ENCODE peak calls at places on chromosomes 11 and 22, in ten cellular contexts. O is transverse colon, M is H1, L is IMR-90, D is uterus, B is heart left ventricle, G is adrenal gland, W is spleen, P is tibial nerve, J is gastrocnemius medialis. A is an unnamed sample.

GRCh38 chr11:65436412-65437032 is 13.9 kb downstream of the NEAT1 start:
- DNase-seq in P (no peak), O (peak), J (no peak), W (no peak), M (no peak), B (no peak), L (peak), G (peak), D (peak), A (peak)

GRCh38 chr11:121312483-121312882 is 19.9 kb downstream of the SC5D start:
- DNase-seq in O (no peak), G (no peak), J (no peak), P (no peak), W (no peak), M (no peak), L (no peak), B (no peak), D (no peak), A (no peak)

GRCh38 chr11:69445131-69445470 is 36.4 kb upstream of the LINC01488 start:
- DNase-seq in J (no peak), L (no peak), O (no peak), P (no peak), M (no peak), D (no peak), B (peak), G (no peak), W (peak), A (no peak)

GRCh38 chr11:16404781-16405180 is 48.4 kb upstream of the SOX6 start:
- DNase-seq in O (no peak), M (no peak), D (no peak), W (no peak), P (no peak), L (no peak), B (no peak), J (no peak), G (no peak), A (no peak)

GRCh38 chr11:35815556-35816315 is 128.1 kb upstream of the LDLRAD3 start:
- DNase-seq in J (no peak), P (peak), B (no peak), M (no peak), L (peak), D (peak), O (no peak), W (no peak), G (peak), A (no peak)

GRCh38 chr22:19407649-19408606 is 23.6 kb downstream of the HIRA start:
- DNase-seq in L (peak), W (no peak), B (no peak), M (no peak), G (peak), P (no peak), J (no peak), D (peak), O (no peak), A (no peak)

GRCh38 chr11:75673977-75674582 is 5.2 kb upstream of the MAP6 start:
- DNase-seq in M (no peak), L (peak), W (no peak), B (no peak), D (no peak), O (no peak), J (no peak), G (peak), P (no peak), A (peak)

GRCh38 chr11:120334894-120335462 is 1.2 kb upstream of the ARHGEF12 start:
- DNase-seq in L (peak), D (peak), O (peak), P (peak), M (no peak), G (peak), B (no peak), J (peak), W (no peak), A (peak)

GRCh38 chr11:27907534-27907933 is 200.4 kb downstream of the KIF18A start:
- DNase-seq in D (no peak), M (no peak), B (no peak), O (no peak), J (no peak), W (no peak), L (peak), G (no peak), P (no peak), A (no peak)

GRCh38 chr11:6635082-6635932 is 16.1 kb upstream of the TPP1 start:
- DNase-seq in L (peak), G (peak), M (no peak), W (peak), P (peak), B (peak), O (peak), D (peak), J (no peak), A (no peak)

GRCh38 chr22:29605236-29605850 is 1.9 kb downstream of the NF2 start:
- DNase-seq in O (no peak), G (no peak), M (no peak), D (no peak), B (no peak), W (peak), J (no peak), P (no peak), L (no peak), A (no peak)

GRCh38 chr11:75155570-75156422 is 4.9 kb downstream of the SLCO2B1 start:
- DNase-seq in W (no peak), P (no peak), M (no peak), B (no peak), O (no peak), L (no peak), G (no peak), D (no peak), J (no peak), A (no peak)

GRCh38 chr22:31083923-31084810 is 3.0 kb downstream of the SMTN start:
- DNase-seq in O (peak), M (no peak), G (peak), J (no peak), D (no peak), L (no peak), W (peak), P (no peak), B (no peak), A (no peak)

GRCh38 chr11:134382257-134382656 is 29.8 kb downstream of the B3GAT1 start:
- DNase-seq in P (no peak), W (no peak), J (no peak), B (no peak), M (no peak), D (no peak), O (no peak), L (no peak), G (no peak), A (no peak)

GRCh38 chr22:46984751-46985506 is 222.5 kb downstream of the TBC1D22A start:
- DNase-seq in G (no peak), B (no peak), J (no peak), L (peak), O (no peak), M (no peak), P (no peak), W (no peak), D (no peak), A (no peak)

GRCh38 chr22:39994046-39994565 is 648 bp upstream of the FAM83F start:
- DNase-seq in L (peak), J (no peak), P (no peak), B (no peak), M (no peak), G (no peak), D (no peak), W (no peak), O (no peak), A (no peak)

GRCh38 chr22:48464246-48464645 is 1363.4 kb downstream of the BRD1 start:
- DNase-seq in W (peak), P (no peak), B (no peak), M (no peak), G (no peak), L (no peak), J (no peak), O (no peak), D (no peak), A (no peak)

GRCh38 chr22:49632199-49633009 is 195.3 kb downstream of the BRD1 start:
- DNase-seq in L (peak), P (peak), D (no peak), J (peak), O (peak), W (no peak), G (peak), M (peak), B (peak), A (peak)

GRCh38 chr11:27625347-27625912 is 74.8 kb downstream of the BDNF start:
- DNase-seq in D (no peak), P (no peak), G (no peak), B (no peak), M (no peak), W (no peak), J (no peak), O (no peak), L (no peak), A (no peak)

GRCh38 chr11:59756496-59756840 is 1.3 kb downstream of the STX3 start:
- DNase-seq in M (no peak), G (no peak), P (no peak), D (no peak), J (no peak), L (no peak), B (no peak), W (no peak), O (no peak), A (no peak)

GRCh38 chr11:134587345-134587744 is 175.3 kb upstream of the B3GAT1 start:
- DNase-seq in P (no peak), B (no peak), W (no peak), D (no peak), L (no peak), G (no peak), J (no peak), O (no peak), M (no peak), A (no peak)

GRCh38 chr11:29161216-29161615 is 855.6 kb downstream of the KCNA4 start:
- DNase-seq in W (no peak), D (no peak), P (no peak), M (no peak), B (no peak), J (no peak), G (no peak), O (no peak), L (peak), A (no peak)

GRCh38 chr22:50720861-50721844 is 16.9 kb upstream of the ACR start:
- DNase-seq in D (no peak), M (no peak), L (no peak), O (no peak), G (no peak), B (peak), J (no peak), P (no peak), W (no peak), A (no peak)

GRCh38 chr11:73478737-73479347 is 102.6 kb downstream of the RELT start:
- DNase-seq in D (no peak), O (no peak), J (no peak), M (no peak), B (no peak), L (peak), P (no peak), G (no peak), W (no peak), A (no peak)

GRCh38 chr11:62430350-62430749 is 11.5 kb downstream of the SCGB1A1 start:
- DNase-seq in D (no peak), G (no peak), L (no peak), W (no peak), J (no peak), B (no peak), P (no peak), O (no peak), M (no peak), A (no peak)

GRCh38 chr11:95330332-95330731 is 99.3 kb upstream of the SESN3 start:
- DNase-seq in P (no peak), B (no peak), D (no peak), L (no peak), J (no peak), W (no peak), O (no peak), G (no peak), M (no peak), A (no peak)

GRCh38 chr11:68020575-68020974 is 9.9 kb upstream of the NDUFS8 start:
- DNase-seq in O (no peak), G (peak), D (no peak), J (no peak), M (no peak), W (no peak), L (peak), P (no peak), B (peak), A (no peak)

DNA sequence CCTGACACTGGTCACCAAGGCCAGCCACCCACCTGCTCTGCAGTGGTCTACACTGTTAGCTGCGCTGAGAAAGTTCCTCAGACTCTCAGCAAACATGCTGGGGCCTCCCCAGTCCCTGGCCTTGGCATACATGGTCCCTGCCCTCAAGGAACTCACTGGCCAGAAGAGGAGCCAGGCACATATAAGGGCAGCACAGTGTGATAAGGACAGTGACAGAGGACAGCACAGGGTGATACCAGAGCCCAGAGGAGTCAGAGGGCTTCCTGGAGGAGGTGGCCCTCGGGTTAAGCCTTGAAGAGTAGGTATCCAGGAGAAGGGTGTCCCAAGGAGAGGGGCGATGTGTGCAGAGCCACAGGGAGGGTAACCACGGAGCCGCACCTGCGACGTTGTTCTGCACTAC is 624 bp downstream of the ART1 start:
- DNase-seq in P (no peak), J (no peak), G (no peak), L (no peak), D (no peak), B (peak), O (no peak), W (no peak), M (no peak), A (no peak)
- H3K27ac ChIP-seq in P (no peak), J (peak), G (no peak), L (no peak), D (no peak), B (no peak), O (no peak), W (no peak), M (no peak), A (no peak)

GRCh38 chr11:57324886-57325734 is at the start of gene TNKS1BP1:
- DNase-seq in W (peak), P (peak), D (peak), M (peak), G (peak), J (peak), O (peak), L (peak), B (peak), A (peak)
- TF ChIP-seq POLR2A in W (peak), P (peak), D (peak), M (peak), G (peak), J (peak), O (peak), L (peak), B (peak), A (peak)

DNA sequence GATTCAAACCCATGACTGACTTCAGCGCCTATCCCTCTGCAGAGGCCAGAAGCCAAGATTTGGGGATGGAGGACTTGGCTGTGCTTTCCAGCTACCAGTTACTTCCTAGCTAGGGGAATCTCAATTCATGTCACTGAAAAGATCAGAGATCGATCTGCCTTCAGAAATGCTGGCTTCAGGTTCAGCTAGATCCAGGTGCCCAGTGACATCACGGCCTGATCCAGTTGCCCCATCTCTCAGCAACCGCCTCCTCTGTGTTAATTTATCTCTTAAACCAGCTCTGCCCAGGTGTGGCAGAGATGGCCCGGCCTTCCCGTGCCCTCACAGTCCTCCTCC is 24.2 kb downstream of the CYTH4 start:
- DNase-seq in W (no peak), G (no peak), M (no peak), B (no peak), P (no peak), J (no peak), D (no peak), L (no peak), O (no peak), A (no peak)
- TF ChIP-seq CTCF in W (no peak), G (no peak), M (no peak), B (no peak), P (no peak), J (no peak), D (no peak), L (no peak), O (no peak), A (no peak)

GRCh38 chr11:77475206-77475605 is 1.3 kb upstream of the PAK1 start:
- DNase-seq in G (no peak), O (no peak), W (no peak), P (no peak), M (no peak), J (no peak), L (no peak), D (no peak), B (no peak), A (no peak)
- H3K27ac ChIP-seq in G (peak), O (peak), W (peak), P (no peak), M (no peak), J (peak), L (no peak), D (peak), B (no peak), A (peak)

DNA sequence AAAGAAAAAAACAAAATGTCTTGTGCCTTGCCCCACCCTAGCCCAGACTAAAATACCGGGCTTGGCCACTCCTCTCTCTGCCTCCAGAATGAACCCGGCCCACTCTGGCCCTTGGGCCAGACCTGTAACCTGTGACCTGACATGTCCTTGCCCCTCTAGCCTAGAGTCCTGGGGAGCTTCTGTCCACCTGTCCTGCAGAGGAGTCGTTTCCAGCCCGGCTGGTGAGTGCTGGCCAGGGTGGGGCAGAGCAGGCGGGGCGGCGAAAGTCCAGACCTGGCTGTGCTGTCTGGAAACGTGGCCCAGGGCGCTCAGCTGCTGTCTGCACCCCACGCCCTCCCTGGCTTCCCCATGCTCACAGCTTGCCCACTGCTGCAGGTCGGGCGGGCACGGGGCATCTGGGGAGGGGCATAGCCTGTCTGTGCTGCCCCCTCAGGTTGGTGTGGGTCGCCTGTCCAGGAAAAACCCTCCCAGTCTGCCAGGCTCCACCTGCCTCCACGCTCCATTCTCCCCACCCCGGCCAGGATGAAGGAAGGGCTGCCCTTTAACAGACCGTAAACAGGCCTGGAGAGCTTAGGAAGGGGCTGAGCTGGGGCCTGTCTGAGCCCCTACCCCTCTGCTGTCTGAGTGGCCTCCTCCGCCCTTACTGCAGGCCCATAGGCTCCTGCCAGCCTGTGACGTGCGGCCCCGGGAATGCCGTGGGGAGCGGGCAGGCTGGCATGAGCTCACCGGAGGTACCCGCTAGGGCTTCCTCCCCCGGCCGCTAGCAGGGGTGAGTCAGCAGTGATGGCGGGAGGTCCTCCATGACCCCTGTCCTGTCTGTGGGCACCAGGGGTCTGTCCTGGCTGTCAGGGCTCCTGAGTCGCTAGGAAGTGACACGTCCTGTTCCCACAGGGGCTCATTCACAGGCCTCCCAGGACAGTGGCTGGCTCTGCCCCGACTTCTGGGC is 1.9 kb downstream of the CD151 start:
- DNase-seq in W (peak), L (peak), J (no peak), B (peak), G (peak), P (no peak), O (peak), M (no peak), D (peak), A (peak)
- TF ChIP-seq POLR2A in W (no peak), L (no peak), J (peak), B (no peak), G (peak), P (peak), O (peak), M (no peak), D (peak), A (no peak)

GRCh38 chr11:96388891-96389603 is 665 bp downstream of the CCDC82 start:
- DNase-seq in L (no peak), B (no peak), W (no peak), J (no peak), G (no peak), P (no peak), M (peak), O (no peak), D (no peak), A (peak)

GRCh38 chr11:96391698-96392307 is 2.0 kb downstream of the JRKL start:
- DNase-seq in P (no peak), B (no peak), D (no peak), O (no peak), L (no peak), W (no peak), M (no peak), J (no peak), G (no peak), A (no peak)

GRCh38 chr11:96393753-96394348 is 4.0 kb downstream of the JRKL start:
- DNase-seq in P (no peak), L (peak), B (no peak), J (no peak), M (no peak), W (no peak), G (no peak), D (no peak), O (no peak), A (no peak)

GRCh38 chr11:96390403-96390830 is 604 bp downstream of the JRKL start:
- DNase-seq in G (no peak), B (no peak), D (no peak), L (peak), O (no peak), M (no peak), W (no peak), J (no peak), P (peak), A (no peak)

GRCh38 chr11:96389604-96390402 is at the start of the genes CCDC82 and JRKL:
- DNase-seq in P (peak), B (peak), J (peak), L (peak), G (peak), O (peak), M (peak), D (peak), W (peak), A (peak)
- TF ChIP-seq CTCF in P (peak), B (no peak), J (no peak), L (no peak), G (peak), O (no peak), M (no peak), D (no peak), W (no peak), A (peak)

DNA sequence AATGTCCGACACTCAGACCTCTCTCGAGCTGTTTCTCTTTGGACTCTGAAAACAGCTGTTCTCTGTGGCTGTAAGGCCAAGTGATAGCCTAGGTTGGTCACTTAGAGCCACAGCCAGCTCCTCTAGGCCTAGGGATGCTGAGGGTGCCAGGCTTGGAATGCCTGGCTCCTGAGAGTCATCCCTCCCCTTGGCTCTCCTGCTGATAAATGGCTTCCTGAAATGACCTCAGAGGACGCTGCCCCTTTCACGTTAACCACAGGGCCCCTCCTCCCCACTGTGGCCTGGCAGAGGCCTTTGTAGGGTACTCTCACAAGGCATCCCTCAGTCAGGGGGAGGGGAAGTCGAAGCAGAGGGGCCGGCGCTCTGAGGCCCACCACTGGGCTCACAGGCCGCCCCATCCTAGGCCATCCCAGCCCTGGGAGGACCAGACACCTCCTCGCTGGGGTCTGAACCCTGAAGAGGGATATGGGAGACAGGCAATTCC is 51.0 kb downstream of the ARFGAP3 start:
- DNase-seq in B (no peak), M (no peak), P (no peak), G (peak), W (no peak), J (no peak), D (no peak), L (no peak), O (no peak), A (no peak)
- H3K27ac ChIP-seq in B (peak), M (no peak), P (no peak), G (peak), W (peak), J (peak), D (peak), L (peak), O (peak), A (peak)

A was measured in testis.